ENCODE peak calls at places on chromosomes 13 and 19, in five cellular contexts. O is A673, G is heart right ventricle, D is fibroblast of lung, T is astrocyte. S is an unnamed sample. For H3K36me3, the result is how much of the 10 kb centered on the place peaks cover.

GRCh38 chr19:46490774-46491173 is 4.9 kb downstream of the PNMA8B start:
- DNase-seq in O (no peak), G (no peak), D (no peak), T (no peak), S (no peak)

GRCh38 chr19:3140667-3141038 is 4.8 kb downstream of the GNA15 start:
- DNase-seq in O (no peak), G (no peak), D (no peak), T (no peak), S (no peak)

GRCh38 chr19:18173572-18174294 is at the start of gene IFI30:
- DNase-seq in O (peak), G (peak), D (no peak), T (no peak), S (peak)

GRCh38 chr13:31755211-31755610 is 15.9 kb downstream of the RXFP2 start:
- DNase-seq in O (no peak), G (no peak), D (no peak), T (no peak), S (no peak)

GRCh38 chr13:52955505-52955904 is 73.1 kb upstream of the OLFM4 start:
- DNase-seq in O (no peak), G (no peak), D (no peak), T (no peak), S (peak)

GRCh38 chr13:21478881-21479808 is 20.0 kb upstream of the ZDHHC20 start:
- DNase-seq in O (peak), G (no peak), D (peak), T (peak), S (no peak)

GRCh38 chr13:106373989-106374572 is 161.4 kb downstream of the EFNB2 start:
- DNase-seq in O (no peak), G (no peak), D (peak), T (peak), S (peak)

GRCh38 chr13:27270594-27271520 is at the start of gene RASL11A:
- DNase-seq in O (peak), G (peak), D (peak), T (peak), S (peak)

GRCh38 chr19:54456423-54457373 is 6.9 kb downstream of the LENG9 start:
- DNase-seq in O (no peak), G (no peak), D (no peak), T (no peak), S (no peak)

GRCh38 chr13:93262729-93263128 is 36.1 kb downstream of the GPC6 start:
- DNase-seq in O (peak), G (no peak), D (peak), T (peak), S (no peak)

GRCh38 chr19:6580313-6580712 is 10.6 kb downstream of the CD70 start:
- DNase-seq in O (no peak), G (no peak), D (peak), T (peak), S (no peak)

DNA sequence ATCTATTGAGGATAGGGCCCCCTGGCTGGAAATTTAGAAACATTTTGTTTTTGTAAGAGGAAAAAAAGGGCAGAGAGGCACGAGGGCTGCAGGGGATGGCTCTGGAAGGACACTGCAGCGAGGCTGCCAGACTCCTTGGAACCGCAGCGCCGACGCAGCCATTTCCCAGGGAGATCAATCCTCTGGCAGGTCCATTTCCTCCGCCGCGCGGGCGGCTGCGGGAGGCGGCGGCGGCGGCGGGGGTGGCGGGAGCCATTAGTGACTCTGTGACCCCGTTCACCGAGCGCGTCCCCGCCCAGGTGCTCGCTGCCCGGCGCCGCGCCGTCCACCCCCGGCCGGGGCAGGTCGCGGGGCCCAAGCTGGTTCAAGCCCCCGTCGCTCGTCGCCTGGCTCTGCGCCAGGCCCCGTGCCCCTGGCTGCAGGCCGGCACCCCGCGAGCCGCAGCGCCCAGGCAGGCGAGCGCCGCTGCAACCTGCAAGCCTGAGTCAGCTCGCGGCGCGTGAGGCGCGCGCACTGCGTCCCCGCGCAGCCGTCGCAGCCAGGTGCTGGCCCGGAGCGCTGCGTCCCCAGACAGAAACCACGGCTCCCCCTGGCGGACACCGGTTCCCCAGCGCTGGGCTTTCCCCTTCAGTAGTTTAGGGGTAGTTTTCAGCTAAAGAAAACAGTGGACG is 192.6 kb downstream of the KATNAL1 start:
- DNase-seq in O (peak), G (peak), D (peak), T (peak), S (peak)
- TF ChIP-seq CTCF in O (peak), G (peak), D (peak), T (peak), S (peak)

GRCh38 chr19:44752123-44752815 is 3.8 kb downstream of the BCL3 start:
- DNase-seq in O (no peak), G (no peak), D (no peak), T (no peak), S (no peak)
- H3K4me3 ChIP-seq in O (no peak), G (peak), D (peak), T (no peak), S (no peak)

GRCh38 chr19:16650821-16651220 is 9.1 kb downstream of the SMIM7 start:
- DNase-seq in O (no peak), G (no peak), D (no peak), T (no peak), S (no peak)
- H3K36me3 ChIP-seq in O (half or more), G (under half), D (under half), T (under half), S (half or more)

DNA sequence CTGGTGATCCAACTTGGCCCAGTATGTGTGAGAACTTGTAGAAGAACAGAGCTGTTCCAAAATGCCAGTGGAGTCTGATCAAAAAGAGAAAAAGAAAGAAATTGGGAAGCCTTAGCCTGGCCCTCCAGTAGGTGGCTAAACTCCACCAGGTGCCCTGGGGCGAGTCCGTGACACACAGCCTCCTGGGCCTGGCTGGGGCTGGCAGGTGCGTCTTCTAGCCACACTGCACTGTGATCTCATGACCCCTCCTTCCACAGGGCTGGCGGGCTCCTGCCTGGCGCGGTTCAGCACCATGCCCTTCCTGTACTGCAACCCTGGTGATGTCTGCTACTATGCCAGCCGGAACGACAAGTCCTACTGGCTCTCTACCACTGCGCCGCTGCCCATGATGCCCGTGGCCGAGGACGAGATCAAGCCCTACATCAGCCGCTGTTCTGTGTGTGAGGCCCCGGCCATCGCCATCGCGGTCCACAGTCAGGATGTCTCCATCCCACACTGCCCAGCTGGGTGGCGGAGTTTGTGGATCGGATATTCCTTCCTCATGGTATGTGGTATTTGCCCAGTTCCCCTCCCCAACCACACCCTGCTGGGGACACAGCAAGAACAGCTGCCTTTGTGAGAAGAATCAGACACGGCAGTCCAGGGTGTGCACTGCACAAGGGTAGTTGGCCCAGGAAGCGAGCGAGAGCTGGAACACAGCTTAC is 53.7 kb downstream of the RAB20 start:
- DNase-seq in O (no peak), G (peak), D (no peak), T (no peak), S (no peak)
- TF ChIP-seq CTCF in O (no peak), G (no peak), D (no peak), T (no peak), S (peak)

GRCh38 chr13:50979187-50979586 is 69.6 kb downstream of the RNASEH2B start:
- DNase-seq in O (no peak), G (no peak), D (no peak), T (no peak), S (no peak)

GRCh38 chr13:50981686-50982085 is 72.1 kb downstream of the RNASEH2B start:
- DNase-seq in O (no peak), G (no peak), D (no peak), T (no peak), S (no peak)
- H3K4me3 ChIP-seq in O (no peak), G (no peak), D (no peak), T (no peak), S (no peak)

DNA sequence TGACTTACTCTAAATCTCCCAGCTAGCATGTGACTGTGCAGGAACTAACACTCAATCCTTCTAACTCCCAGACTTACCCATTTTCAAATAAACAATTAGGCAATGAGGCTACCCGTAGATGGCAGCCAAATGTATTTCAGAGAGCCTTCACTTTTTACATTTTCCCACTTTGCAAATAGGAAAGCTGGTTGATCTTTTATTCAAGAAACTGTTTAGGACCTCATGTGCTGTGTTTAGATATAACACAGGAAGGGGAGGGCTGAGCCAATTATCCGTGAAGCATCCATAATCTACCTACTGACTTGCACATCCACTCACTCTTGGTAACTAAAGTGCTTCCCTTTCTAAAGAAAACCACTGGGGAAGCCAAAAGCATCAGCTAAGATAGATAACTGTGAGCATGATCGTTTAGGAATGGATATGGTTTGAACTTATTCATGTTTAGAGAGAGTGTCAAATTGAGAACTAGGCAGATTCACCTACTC is 33.4 kb downstream of the MBNL2 start:
- DNase-seq in O (no peak), G (no peak), D (peak), T (no peak), S (no peak)
- H3K36me3 ChIP-seq in O (under half), G (under half), D (under half), T (under half), S (under half)

S was measured in endodermal cell.